ENCODE peak calls at places on chromosomes 16 and 17, in four cellular contexts. K, L, Y and U are unnamed samples.

GRCh38 chr17:42985225-42985624 is 4.9 kb downstream of the RUNDC1 start:
- DNase-seq in K (no peak), Y (peak), L (no peak), U (no peak)

GRCh38 chr17:77594416-77595209 is 363.9 kb upstream of the TNRC6C start:
- DNase-seq in L (no peak), Y (no peak), K (no peak), U (no peak)

GRCh38 chr17:4490637-4491061 is 8.0 kb upstream of the SPNS2 start:
- DNase-seq in L (no peak), K (no peak), Y (no peak), U (no peak)

GRCh38 chr16:3798827-3799226 is 81.5 kb upstream of the TRAP1 start:
- DNase-seq in K (no peak), L (no peak), Y (no peak), U (no peak)

GRCh38 chr17:2800367-2800766 is 4.1 kb downstream of the RAP1GAP2 start:
- DNase-seq in L (no peak), Y (no peak), K (no peak), U (no peak)

GRCh38 chr17:77528516-77529327 is 388.0 kb downstream of the SEC14L1 start:
- DNase-seq in Y (no peak), K (no peak), L (no peak), U (peak)

GRCh38 chr16:60932600-60932999 is 1103.6 kb downstream of the CDH8 start:
- DNase-seq in L (no peak), Y (no peak), K (no peak), U (no peak)

GRCh38 chr17:35214192-35214591 is 20.0 kb upstream of the SLC35G3 start:
- DNase-seq in L (no peak), K (no peak), Y (no peak), U (no peak)

GRCh38 chr17:10295728-10296343 is 77.0 kb downstream of the MYH13 start:
- DNase-seq in L (peak), Y (peak), K (peak), U (peak)

GRCh38 chr17:62625870-62626200 is 1.6 kb upstream of the MRC2 start:
- DNase-seq in Y (no peak), K (no peak), L (no peak), U (no peak)

GRCh38 chr17:39212200-39212810 is 12.2 kb downstream of the RPL19 start:
- DNase-seq in Y (no peak), K (no peak), L (no peak), U (no peak)

GRCh38 chr16:75798714-75799113 is 72.4 kb upstream of the CPHXL start:
- DNase-seq in Y (no peak), L (no peak), K (no peak), U (no peak)

GRCh38 chr17:31511583-31511982 is 120.1 kb downstream of the RAB11FIP4 start:
- DNase-seq in K (no peak), L (no peak), Y (no peak), U (no peak)

GRCh38 chr16:72072514-72073342 is 9.7 kb downstream of the HPR start:
- DNase-seq in Y (no peak), L (peak), K (peak), U (no peak)

GRCh38 chr17:30449480-30449879 is 27.7 kb upstream of the GOSR1 start:
- DNase-seq in K (no peak), L (no peak), Y (no peak), U (no peak)

GRCh38 chr16:23967018-23967417 is 131.2 kb downstream of the PRKCB start:
- DNase-seq in Y (no peak), K (no peak), L (no peak), U (no peak)

GRCh38 chr17:29760771-29761682 is 138.3 kb upstream of the CORO6 start:
- DNase-seq in K (no peak), Y (peak), L (peak), U (peak)

GRCh38 chr17:82948081-82948511 is 108.3 kb upstream of the ZNF750 start:
- DNase-seq in Y (no peak), L (no peak), K (no peak), U (no peak)

GRCh38 chr16:79158337-79158736 is 442.2 kb downstream of the MAF start:
- DNase-seq in Y (no peak), L (no peak), K (no peak), U (no peak)

GRCh38 chr16:27107185-27107592 is 40.5 kb downstream of the C16orf82 start:
- DNase-seq in K (peak), L (no peak), Y (no peak), U (no peak)

GRCh38 chr17:81967533-81968395 is 6.8 kb upstream of the NOTUM start:
- DNase-seq in K (peak), Y (peak), L (peak), U (no peak)

GRCh38 chr17:72266099-72266852 is 145.5 kb downstream of the SOX9 start:
- DNase-seq in K (no peak), Y (no peak), L (no peak), U (no peak)

GRCh38 chr16:71350821-71351557 is 7.5 kb upstream of the CALB2 start:
- DNase-seq in L (no peak), K (no peak), Y (no peak), U (no peak)

DNA sequence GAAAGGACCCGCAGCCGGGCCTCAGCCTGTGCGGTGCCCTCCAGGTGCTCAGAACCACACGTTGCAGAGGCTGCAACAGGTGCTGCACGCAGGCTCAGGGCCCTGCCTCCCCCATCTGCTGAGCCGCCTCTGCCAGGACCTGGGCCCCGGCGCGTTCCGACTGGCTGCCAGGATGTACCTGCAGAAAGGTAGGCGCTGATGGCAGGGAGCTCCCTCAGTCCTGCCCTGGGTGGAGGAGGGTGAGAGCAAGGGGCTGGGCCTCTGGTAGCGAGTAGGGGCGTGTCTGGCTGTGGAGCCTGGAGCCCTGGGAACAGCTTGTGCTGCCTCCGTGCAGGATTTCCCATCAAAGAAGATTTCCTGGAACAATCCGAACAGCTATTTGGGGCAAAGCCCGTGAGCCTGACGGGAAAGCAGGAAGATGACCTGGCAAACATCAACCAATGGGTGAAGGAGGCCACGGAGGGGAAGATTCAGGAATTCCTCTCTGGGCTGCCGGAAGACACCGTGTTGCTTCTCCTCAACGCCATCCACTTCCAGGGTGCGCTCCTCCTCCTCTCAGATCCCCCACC is 4.4 kb downstream of the SERPINF2 start:
- DNase-seq in L (no peak), Y (no peak), K (no peak), U (no peak)
- TF ChIP-seq BHLHE40 in L (no peak), Y (no peak), K (no peak), U (no peak)

GRCh38 chr16:68231384-68232136 is 4.4 kb downstream of the ESRP2 start:
- DNase-seq in K (no peak), L (no peak), Y (no peak), U (no peak)
- TF ChIP-seq SP1 in K (no peak), L (no peak), Y (no peak), U (no peak)

DNA sequence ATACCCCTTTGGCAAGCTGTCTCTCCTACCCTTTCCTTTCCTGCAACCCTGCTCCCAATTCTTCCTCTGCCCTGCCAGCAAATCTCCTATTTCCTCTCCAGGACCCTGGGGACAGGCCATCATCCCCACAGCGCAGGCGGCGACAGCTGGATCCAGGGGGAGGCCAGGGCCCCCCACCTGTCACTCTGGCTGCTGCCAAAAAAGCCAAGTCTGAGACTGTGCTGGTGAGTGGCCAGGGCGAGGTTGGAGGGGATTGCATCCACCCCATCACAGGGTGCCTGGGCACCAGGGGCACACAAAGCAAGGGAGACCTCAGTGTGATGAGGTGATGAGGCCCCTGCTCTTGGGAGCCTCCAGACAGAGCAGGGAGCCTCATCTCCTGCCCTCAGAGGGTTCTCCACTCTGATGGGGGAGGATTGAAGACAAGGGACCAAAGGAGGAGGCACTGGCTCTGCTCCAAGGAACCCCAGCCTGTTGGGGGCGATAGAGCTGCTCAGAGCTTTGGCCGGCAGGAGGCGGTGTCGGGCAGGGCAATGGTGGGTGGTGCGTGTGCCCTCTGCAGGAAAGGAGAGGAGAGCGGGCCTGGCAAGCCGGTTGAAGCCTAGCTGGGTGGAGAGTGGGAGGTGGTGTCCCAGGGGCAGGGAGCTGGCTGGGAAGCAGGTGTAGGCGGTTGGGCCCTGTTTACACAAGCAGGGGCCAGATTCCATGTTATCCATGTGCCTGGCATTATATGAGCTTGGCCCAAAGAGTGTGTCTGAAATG is 15.6 kb upstream of the PDK2 start:
- DNase-seq in L (peak), Y (no peak), K (peak), U (peak)
- TF ChIP-seq TARDBP in L (peak), Y (no peak), K (no peak), U (no peak)

DNA sequence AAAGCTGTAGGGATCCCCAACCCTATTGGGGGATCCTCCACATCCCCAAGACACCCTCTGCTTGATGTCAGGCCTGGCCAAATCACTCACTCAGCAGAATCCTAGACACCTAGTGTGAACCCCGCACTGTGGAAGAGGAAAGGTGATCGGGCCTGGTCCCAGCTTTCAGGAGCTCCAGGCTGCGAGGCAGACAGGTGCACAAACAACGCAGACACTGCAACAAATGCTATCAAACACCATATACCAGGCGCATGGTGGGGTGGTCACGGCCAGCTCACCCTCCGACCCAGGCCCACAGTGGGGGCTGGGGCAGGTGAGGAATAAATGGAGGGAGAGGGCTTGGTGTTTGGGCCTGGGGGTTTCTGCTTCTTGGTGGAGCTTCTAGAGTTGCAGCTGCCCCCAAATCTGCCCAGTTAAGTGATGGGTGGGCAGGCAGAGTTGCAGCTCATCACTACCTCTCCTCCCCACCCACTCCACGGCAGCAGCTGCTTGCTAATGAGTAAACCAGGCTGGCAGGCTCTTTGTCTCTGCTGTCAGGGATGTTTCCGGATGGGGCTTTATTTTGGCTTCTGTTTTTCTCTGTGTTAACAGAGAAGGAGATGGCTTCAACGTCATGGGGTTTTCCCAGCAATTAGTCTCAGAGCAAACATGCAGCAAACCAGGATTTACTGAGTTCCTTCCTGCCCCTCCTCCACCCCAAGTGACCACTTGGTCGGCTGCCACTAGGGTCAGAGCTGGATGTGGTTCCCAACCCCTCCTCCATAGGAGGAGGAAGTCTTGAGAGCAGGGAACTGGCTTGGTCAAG is 46.6 kb downstream of the PECAM1 start:
- DNase-seq in Y (no peak), K (no peak), L (peak), U (no peak)
- TF ChIP-seq BHLHE40 in Y (peak), K (peak), L (no peak), U (no peak)